ENCODE peak calls at places on chromosomes 5 and 9, in ten cellular contexts. One of them, this sample, is unnamed.

GRCh38 chr5:132224721-132225120 is 2.9 kb downstream of the P4HA2 start:
- DNase-seq in uterus: peak; percentile 28
- DNase-seq in cardiac muscle cell: no peak
- DNase-seq in mesothelial cell of epicardium: no peak
- DNase-seq in breast epithelium: no peak
- DNase-seq in heart right ventricle: peak; percentile 2
- DNase-seq in A549: no peak
- DNase-seq in colonic mucosa: no peak
- DNase-seq in endothelial cell: no peak
- DNase-seq in IMR-90: peak; percentile 48
- DNase-seq in this sample: no peak

GRCh38 chr5:143434261-143435206 is 31.0 kb upstream of the NR3C1 start:
- DNase-seq in heart right ventricle: no peak
- DNase-seq in uterus: no peak
- DNase-seq in endothelial cell: no peak
- DNase-seq in mesothelial cell of epicardium: no peak
- DNase-seq in A549: no peak
- DNase-seq in IMR-90: no peak
- DNase-seq in cardiac muscle cell: peak; percentile 8
- DNase-seq in breast epithelium: no peak
- DNase-seq in colonic mucosa: no peak
- DNase-seq in this sample: no peak

GRCh38 chr9:108150736-108151135 is 661.2 kb upstream of the KLF4 start:
- DNase-seq in A549: no peak
- DNase-seq in uterus: no peak
- DNase-seq in cardiac muscle cell: peak; percentile 80
- DNase-seq in endothelial cell: no peak
- DNase-seq in heart right ventricle: peak; percentile 31
- DNase-seq in IMR-90: peak; percentile 31
- DNase-seq in mesothelial cell of epicardium: no peak
- DNase-seq in breast epithelium: no peak
- DNase-seq in colonic mucosa: no peak
- DNase-seq in this sample: no peak

GRCh38 chr9:112065781-112066606 is 109.1 kb downstream of the SUSD1 start:
- DNase-seq in IMR-90: peak; percentile 94
- DNase-seq in A549: peak; percentile 60
- DNase-seq in breast epithelium: peak; percentile 67
- DNase-seq in uterus: no peak
- DNase-seq in colonic mucosa: peak; percentile 82
- DNase-seq in mesothelial cell of epicardium: no peak
- DNase-seq in endothelial cell: no peak
- DNase-seq in heart right ventricle: peak; percentile 30
- DNase-seq in cardiac muscle cell: no peak
- DNase-seq in this sample: peak; percentile 98

GRCh38 chr5:143796110-143796509 is 15.9 kb upstream of the HMHB1 start:
- DNase-seq in cardiac muscle cell: peak; percentile 41
- DNase-seq in breast epithelium: no peak
- DNase-seq in colonic mucosa: no peak
- DNase-seq in A549: no peak
- DNase-seq in endothelial cell: no peak
- DNase-seq in uterus: no peak
- DNase-seq in IMR-90: no peak
- DNase-seq in heart right ventricle: no peak
- DNase-seq in mesothelial cell of epicardium: no peak
- DNase-seq in this sample: no peak

GRCh38 chr5:36855141-36855495 is 21.5 kb upstream of the NIPBL start:
- DNase-seq in breast epithelium: no peak
- DNase-seq in A549: no peak
- DNase-seq in uterus: no peak
- DNase-seq in mesothelial cell of epicardium: no peak
- DNase-seq in colonic mucosa: no peak
- DNase-seq in cardiac muscle cell: no peak
- DNase-seq in endothelial cell: no peak
- DNase-seq in heart right ventricle: no peak
- DNase-seq in IMR-90: no peak
- DNase-seq in this sample: no peak

GRCh38 chr9:109010676-109011655 is 2.3 kb downstream of the CTNNAL1 start:
- DNase-seq in endothelial cell: no peak
- DNase-seq in breast epithelium: no peak
- DNase-seq in IMR-90: peak; percentile 93
- DNase-seq in mesothelial cell of epicardium: no peak
- DNase-seq in uterus: no peak
- DNase-seq in cardiac muscle cell: peak; percentile 84
- DNase-seq in colonic mucosa: no peak
- DNase-seq in heart right ventricle: peak; percentile 15
- DNase-seq in A549: peak; percentile 66
- DNase-seq in this sample: peak; percentile 46

GRCh38 chr5:137014731-137015130 is 484.4 kb downstream of the SPOCK1 start:
- DNase-seq in uterus: no peak
- DNase-seq in colonic mucosa: no peak
- DNase-seq in endothelial cell: no peak
- DNase-seq in A549: no peak
- DNase-seq in mesothelial cell of epicardium: no peak
- DNase-seq in cardiac muscle cell: no peak
- DNase-seq in IMR-90: no peak
- DNase-seq in breast epithelium: no peak
- DNase-seq in heart right ventricle: no peak
- DNase-seq in this sample: no peak

GRCh38 chr5:84384604-84385575 is at the start of gene EDIL3:
- DNase-seq in colonic mucosa: peak; percentile 64
- DNase-seq in endothelial cell: peak; percentile 66
- DNase-seq in mesothelial cell of epicardium: peak; percentile 51
- DNase-seq in uterus: peak; percentile 39
- DNase-seq in heart right ventricle: peak; percentile 8
- DNase-seq in IMR-90: peak; percentile 59
- DNase-seq in breast epithelium: no peak
- DNase-seq in A549: peak; percentile 11
- DNase-seq in cardiac muscle cell: peak; percentile 75
- DNase-seq in this sample: no peak

GRCh38 chr5:84383816-84384603 is 670 bp downstream of the EDIL3 start:
- DNase-seq in heart right ventricle: no peak
- DNase-seq in cardiac muscle cell: peak; percentile 74
- DNase-seq in colonic mucosa: peak; percentile 55
- DNase-seq in endothelial cell: peak; percentile 54
- DNase-seq in uterus: peak; percentile 28
- DNase-seq in mesothelial cell of epicardium: peak; percentile 26
- DNase-seq in A549: peak; percentile 7
- DNase-seq in IMR-90: peak; percentile 70
- DNase-seq in breast epithelium: no peak
- DNase-seq in this sample: peak; percentile 39

GRCh38 chr5:84383296-84383815 is 1.3 kb downstream of the EDIL3 start:
- DNase-seq in mesothelial cell of epicardium: no peak
- DNase-seq in A549: peak; percentile 4
- DNase-seq in endothelial cell: no peak
- DNase-seq in breast epithelium: no peak
- DNase-seq in cardiac muscle cell: no peak
- DNase-seq in heart right ventricle: no peak
- DNase-seq in uterus: no peak
- DNase-seq in colonic mucosa: peak; percentile 42
- DNase-seq in IMR-90: no peak
- DNase-seq in this sample: no peak

GRCh38 chr5:84381501-84382362 is 2.9 kb downstream of the EDIL3 start:
- DNase-seq in IMR-90: no peak
- DNase-seq in breast epithelium: no peak
- DNase-seq in endothelial cell: no peak
- DNase-seq in heart right ventricle: no peak
- DNase-seq in A549: no peak
- DNase-seq in cardiac muscle cell: peak; percentile 31
- DNase-seq in mesothelial cell of epicardium: no peak
- DNase-seq in colonic mucosa: peak; percentile 35
- DNase-seq in uterus: no peak
- DNase-seq in this sample: no peak

DNA sequence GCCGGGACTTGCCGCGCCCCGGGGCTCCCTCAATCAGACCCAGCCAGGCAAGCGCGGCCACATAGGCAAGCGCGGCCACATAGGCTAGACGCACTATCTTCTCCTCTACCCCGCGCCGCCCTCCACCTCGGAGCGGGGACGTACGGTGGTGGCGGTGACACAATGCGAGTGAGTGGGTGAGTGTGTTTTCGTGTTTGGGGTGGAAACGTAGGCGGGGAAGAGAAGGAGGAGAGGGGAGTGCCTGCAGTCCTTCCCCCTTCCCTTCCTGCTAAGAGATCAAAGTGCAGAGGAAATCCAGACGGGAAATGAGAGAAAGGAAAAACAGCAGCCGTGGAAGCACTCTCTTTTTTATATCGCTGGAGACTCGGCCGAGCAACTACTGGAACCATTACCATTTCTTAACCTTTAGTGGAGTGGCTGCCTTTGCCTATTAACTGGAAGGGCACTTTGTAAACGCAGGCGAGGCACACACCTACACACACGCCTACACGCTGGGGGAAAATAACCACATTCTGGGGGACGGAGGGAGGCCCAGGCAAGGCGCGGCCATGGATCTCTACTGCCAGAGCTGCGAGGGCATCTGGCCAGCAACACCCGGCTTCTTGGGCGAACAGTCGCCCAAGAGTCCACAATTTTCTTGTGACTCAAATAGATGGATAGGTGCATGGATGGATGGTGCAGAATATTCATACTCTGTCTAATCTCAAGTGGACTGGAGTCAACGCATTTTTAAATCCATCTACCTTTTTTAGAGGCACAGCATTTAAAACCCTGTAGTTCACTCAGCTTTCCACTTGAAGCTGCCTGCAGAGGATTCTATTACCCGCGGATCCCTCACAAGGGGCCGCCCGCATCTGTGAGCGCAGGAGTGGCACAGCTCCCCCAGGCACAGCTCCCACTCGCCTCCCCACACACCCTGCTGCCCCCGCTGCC is 2.1 kb downstream of the EDIL3 start:
- DNase-seq in IMR-90: peak; percentile 53
- DNase-seq in breast epithelium: no peak
- DNase-seq in cardiac muscle cell: peak; percentile 83
- DNase-seq in endothelial cell: peak; percentile 67
- DNase-seq in mesothelial cell of epicardium: peak; percentile 41
- DNase-seq in colonic mucosa: peak; percentile 79
- DNase-seq in heart right ventricle: peak; percentile 6
- DNase-seq in uterus: peak; percentile 41
- DNase-seq in A549: peak; percentile 9
- DNase-seq in this sample: peak; percentile 47
- TF ChIP-seq CTCF in IMR-90: no peak
- TF ChIP-seq CTCF in breast epithelium: no peak
- TF ChIP-seq CTCF in cardiac muscle cell: no peak
- TF ChIP-seq CTCF in endothelial cell: no peak
- TF ChIP-seq CTCF in mesothelial cell of epicardium: no peak
- TF ChIP-seq CTCF in colonic mucosa: no peak
- TF ChIP-seq CTCF in heart right ventricle: no peak
- TF ChIP-seq CTCF in uterus: no peak
- TF ChIP-seq CTCF in A549: no peak
- TF ChIP-seq CTCF in this sample: no peak

GRCh38 chr5:135951807-135952206 is 3.0 kb downstream of the LECT2 start:
- DNase-seq in endothelial cell: no peak
- DNase-seq in heart right ventricle: no peak
- DNase-seq in IMR-90: no peak
- DNase-seq in colonic mucosa: no peak
- DNase-seq in A549: no peak
- DNase-seq in cardiac muscle cell: no peak
- DNase-seq in breast epithelium: no peak
- DNase-seq in mesothelial cell of epicardium: no peak
- DNase-seq in uterus: no peak
- DNase-seq in this sample: no peak
- TF ChIP-seq CTCF in endothelial cell: no peak
- TF ChIP-seq CTCF in heart right ventricle: no peak
- TF ChIP-seq CTCF in IMR-90: no peak
- TF ChIP-seq CTCF in colonic mucosa: no peak
- TF ChIP-seq CTCF in A549: no peak
- TF ChIP-seq CTCF in cardiac muscle cell: no peak
- TF ChIP-seq CTCF in breast epithelium: no peak
- TF ChIP-seq CTCF in mesothelial cell of epicardium: no peak
- TF ChIP-seq CTCF in uterus: no peak
- TF ChIP-seq CTCF in this sample: no peak

GRCh38 chr9:79371948-79372555 is 199.7 kb upstream of the TLE4 start:
- DNase-seq in endothelial cell: no peak
- DNase-seq in mesothelial cell of epicardium: no peak
- DNase-seq in A549: no peak
- DNase-seq in heart right ventricle: no peak
- DNase-seq in cardiac muscle cell: no peak
- DNase-seq in colonic mucosa: no peak
- DNase-seq in IMR-90: peak; percentile 14
- DNase-seq in uterus: no peak
- DNase-seq in breast epithelium: no peak
- DNase-seq in this sample: no peak

GRCh38 chr9:79382468-79382867 is 189.3 kb upstream of the TLE4 start:
- DNase-seq in uterus: no peak
- DNase-seq in IMR-90: no peak
- DNase-seq in mesothelial cell of epicardium: no peak
- DNase-seq in colonic mucosa: no peak
- DNase-seq in A549: peak; percentile 12
- DNase-seq in endothelial cell: no peak
- DNase-seq in cardiac muscle cell: no peak
- DNase-seq in breast epithelium: no peak
- DNase-seq in heart right ventricle: no peak
- DNase-seq in this sample: no peak

GRCh38 chr9:79383096-79383495 is 188.7 kb upstream of the TLE4 start:
- DNase-seq in mesothelial cell of epicardium: no peak
- DNase-seq in endothelial cell: no peak
- DNase-seq in uterus: no peak
- DNase-seq in breast epithelium: no peak
- DNase-seq in IMR-90: no peak
- DNase-seq in cardiac muscle cell: no peak
- DNase-seq in A549: no peak
- DNase-seq in heart right ventricle: no peak
- DNase-seq in colonic mucosa: no peak
- DNase-seq in this sample: no peak

GRCh38 chr9:79382044-79382443 is 189.7 kb upstream of the TLE4 start:
- DNase-seq in colonic mucosa: no peak
- DNase-seq in breast epithelium: no peak
- DNase-seq in heart right ventricle: no peak
- DNase-seq in A549: no peak
- DNase-seq in uterus: no peak
- DNase-seq in endothelial cell: no peak
- DNase-seq in mesothelial cell of epicardium: no peak
- DNase-seq in IMR-90: no peak
- DNase-seq in cardiac muscle cell: no peak
- DNase-seq in this sample: no peak

DNA sequence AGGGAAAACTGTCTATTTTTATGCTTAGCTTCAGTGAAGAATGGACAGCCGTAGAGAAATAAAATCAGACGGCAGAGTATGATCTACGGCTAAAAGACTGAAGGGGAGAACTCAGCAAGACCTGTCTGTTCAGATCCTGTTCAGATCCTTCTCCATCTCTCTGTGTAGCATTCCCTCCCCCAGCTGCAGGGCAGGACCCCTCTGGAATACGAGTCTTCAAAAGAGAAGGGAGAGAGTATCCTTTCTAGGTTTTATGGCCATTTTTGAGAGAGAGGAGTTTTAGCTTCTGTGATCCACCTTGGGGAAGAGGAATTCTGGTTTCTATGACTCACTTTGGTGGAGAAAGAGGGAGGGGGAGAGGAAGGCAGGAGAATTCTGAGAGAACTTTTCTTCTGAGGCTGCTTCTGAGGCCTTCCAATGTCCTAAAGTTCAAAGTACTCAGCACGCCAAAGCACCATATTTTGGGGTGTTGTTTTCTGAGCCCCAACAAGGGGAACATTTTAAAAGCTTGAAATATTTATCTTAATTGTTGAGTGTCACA is 194.4 kb upstream of the TLE4 start:
- DNase-seq in A549: no peak
- DNase-seq in breast epithelium: no peak
- DNase-seq in colonic mucosa: no peak
- DNase-seq in uterus: no peak
- DNase-seq in mesothelial cell of epicardium: no peak
- DNase-seq in endothelial cell: no peak
- DNase-seq in IMR-90: peak; percentile 54
- DNase-seq in cardiac muscle cell: no peak
- DNase-seq in heart right ventricle: no peak
- DNase-seq in this sample: no peak
- TF ChIP-seq CTCF in A549: no peak
- TF ChIP-seq CTCF in breast epithelium: no peak
- TF ChIP-seq CTCF in colonic mucosa: no peak
- TF ChIP-seq CTCF in uterus: no peak
- TF ChIP-seq CTCF in mesothelial cell of epicardium: no peak
- TF ChIP-seq CTCF in endothelial cell: no peak
- TF ChIP-seq CTCF in IMR-90: no peak
- TF ChIP-seq CTCF in cardiac muscle cell: no peak
- TF ChIP-seq CTCF in heart right ventricle: no peak
- TF ChIP-seq CTCF in this sample: no peak

GRCh38 chr9:133421615-133422542 is at the start of gene ADAMTS13:
- DNase-seq in IMR-90: peak; percentile 15
- DNase-seq in cardiac muscle cell: no peak
- DNase-seq in heart right ventricle: no peak
- DNase-seq in endothelial cell: no peak
- DNase-seq in colonic mucosa: no peak
- DNase-seq in A549: peak; percentile 60
- DNase-seq in breast epithelium: no peak
- DNase-seq in mesothelial cell of epicardium: no peak
- DNase-seq in uterus: no peak
- DNase-seq in this sample: no peak
- TF ChIP-seq CTCF in IMR-90: no peak
- TF ChIP-seq CTCF in cardiac muscle cell: peak; percentile 7
- TF ChIP-seq CTCF in heart right ventricle: no peak
- TF ChIP-seq CTCF in endothelial cell: no peak
- TF ChIP-seq CTCF in colonic mucosa: no peak
- TF ChIP-seq CTCF in A549: no peak
- TF ChIP-seq CTCF in breast epithelium: no peak
- TF ChIP-seq CTCF in mesothelial cell of epicardium: no peak
- TF ChIP-seq CTCF in uterus: no peak
- TF ChIP-seq CTCF in this sample: no peak

This sample was measured in PC-9.